ENCODE peak calls at places on chromosomes 12 and 14, in five cellular contexts. Z, T, L, W and C are unnamed samples.

GRCh38 chr12:79203103-79203502 is 338.5 kb downstream of the SYT1 start:
- DNase-seq in Z (no peak), T (no peak), L (peak; percentile 42), W (no peak), C (no peak)

GRCh38 chr12:13376627-13377373 is 180.3 kb downstream of the EMP1 start:
- DNase-seq in Z (no peak), T (no peak), L (peak; percentile 72), W (no peak), C (peak; percentile 2)

GRCh38 chr12:58074259-58074658 is 132.9 kb downstream of the ATP23 start:
- DNase-seq in Z (no peak), T (no peak), L (no peak), W (no peak), C (no peak)

GRCh38 chr14:94342334-94342934 is 19.3 kb upstream of the SERPINA6 start:
- DNase-seq in Z (no peak), T (no peak), L (peak; percentile 90), W (peak; percentile 82), C (no peak)

GRCh38 chr12:70876952-70877351 is 43.6 kb downstream of the PTPRR start:
- DNase-seq in Z (no peak), T (no peak), L (no peak), W (peak; percentile 2), C (no peak)

GRCh38 chr12:28027947-28028724 is 55.6 kb upstream of the PTHLH start:
- DNase-seq in Z (no peak), T (no peak), L (no peak), W (no peak), C (no peak)

GRCh38 chr14:45128963-45129629 is 5.2 kb downstream of the FKBP3 start:
- DNase-seq in Z (no peak), T (no peak), L (no peak), W (no peak), C (no peak)

GRCh38 chr14:95220663-95221231 is 63.4 kb upstream of the DICER1 start:
- DNase-seq in Z (no peak), T (no peak), L (no peak), W (no peak), C (peak; percentile 17)

GRCh38 chr14:74962493-74962892 is 7.1 kb upstream of the PGF start:
- DNase-seq in Z (no peak), T (no peak), L (no peak), W (no peak), C (no peak)

GRCh38 chr14:100031506-100032281 is 33.5 kb upstream of the EVL start:
- DNase-seq in Z (no peak), T (no peak), L (peak; percentile 91), W (no peak), C (no peak)

GRCh38 chr14:104881369-104881979 is 16.4 kb downstream of the CEP170B start:
- DNase-seq in Z (no peak), T (no peak), L (no peak), W (no peak), C (no peak)

GRCh38 chr12:95764848-95765247 is 25.7 kb downstream of the NTN4 start:
- DNase-seq in Z (no peak), T (no peak), L (no peak), W (no peak), C (no peak)

GRCh38 chr12:29517265-29517664 is 19.8 kb upstream of the OVCH1 start:
- DNase-seq in Z (no peak), T (no peak), L (peak; percentile 18), W (no peak), C (no peak)

GRCh38 chr12:98355933-98356332 is 159.5 kb upstream of the TMPO start:
- DNase-seq in Z (no peak), T (no peak), L (no peak), W (no peak), C (no peak)

GRCh38 chr12:106211973-106212372 is 35.8 kb downstream of the CKAP4 start:
- DNase-seq in Z (no peak), T (no peak), L (no peak), W (no peak), C (no peak)

GRCh38 chr12:49823951-49824350 is 4.3 kb downstream of the NCKAP5L start:
- DNase-seq in Z (no peak), T (no peak), L (no peak), W (no peak), C (no peak)

GRCh38 chr14:61051046-61051445 is 70.0 kb downstream of the SLC38A6 start:
- DNase-seq in Z (no peak), T (no peak), L (no peak), W (no peak), C (peak; percentile 40)

GRCh38 chr12:71503579-71504470 is 64.2 kb downstream of the LGR5 start:
- DNase-seq in Z (no peak), T (no peak), L (no peak), W (no peak), C (no peak)

GRCh38 chr12:685388-685787 is 22.1 kb upstream of the NINJ2 start:
- DNase-seq in Z (peak; percentile 88), T (no peak), L (peak; percentile 42), W (no peak), C (no peak)

GRCh38 chr12:123351349-123351748 is 13.3 kb downstream of the SBNO1 start:
- DNase-seq in Z (no peak), T (no peak), L (no peak), W (no peak), C (no peak)

GRCh38 chr14:99234366-99234765 is 37.6 kb downstream of the BCL11B start:
- DNase-seq in Z (no peak), T (no peak), L (no peak), W (no peak), C (no peak)

GRCh38 chr12:52207106-52207505 is 15.3 kb upstream of the KRT80 start:
- DNase-seq in Z (no peak), T (no peak), L (no peak), W (no peak), C (no peak)

GRCh38 chr12:104604070-104604994 is 147.6 kb downstream of the CHST11 start:
- DNase-seq in Z (peak; percentile 86), T (peak; percentile 82), L (peak; percentile 94), W (no peak), C (peak; percentile 16)

GRCh38 chr12:46693518-46693917 is 132.3 kb downstream of the SLC38A4 start:
- DNase-seq in Z (no peak), T (no peak), L (no peak), W (no peak), C (no peak)

GRCh38 chr12:91622981-91623380 is 440.4 kb upstream of the DCN start:
- DNase-seq in Z (no peak), T (no peak), L (no peak), W (no peak), C (no peak)

GRCh38 chr12:6837370-6838060 is 3.2 kb upstream of the GNB3 start:
- DNase-seq in Z (no peak), T (no peak), L (no peak), W (no peak), C (no peak)

GRCh38 chr12:51103977-51104376 is 20.6 kb upstream of the CSRNP2 start:
- DNase-seq in Z (no peak), T (no peak), L (no peak), W (no peak), C (no peak)

GRCh38 chr14:64400829-64401459 is 12.8 kb downstream of the MTHFD1 start:
- DNase-seq in Z (no peak), T (no peak), L (no peak), W (no peak), C (no peak)

DNA sequence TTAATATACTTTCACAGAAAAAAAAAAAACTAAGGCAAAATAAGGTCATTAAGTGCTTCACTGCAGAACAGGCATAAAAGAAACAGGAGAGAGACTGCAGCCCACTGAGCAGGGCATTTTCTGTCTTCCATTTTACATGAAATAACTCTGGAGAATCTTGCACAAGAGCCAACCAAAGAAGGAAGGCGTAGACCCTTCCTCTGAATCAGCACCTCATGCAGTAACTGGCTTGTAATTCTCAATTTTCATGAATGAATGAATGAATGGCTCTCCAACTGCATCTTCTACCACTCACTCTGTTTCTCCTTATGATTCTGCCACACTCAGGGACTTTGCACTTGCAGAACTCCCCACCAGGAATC is 102.0 kb upstream of the PPM1H start:
- DNase-seq in Z (no peak), T (no peak), L (no peak), W (no peak), C (no peak)
- TF ChIP-seq JUNB in Z (no peak), T (no peak), L (no peak), W (no peak), C (no peak)

DNA sequence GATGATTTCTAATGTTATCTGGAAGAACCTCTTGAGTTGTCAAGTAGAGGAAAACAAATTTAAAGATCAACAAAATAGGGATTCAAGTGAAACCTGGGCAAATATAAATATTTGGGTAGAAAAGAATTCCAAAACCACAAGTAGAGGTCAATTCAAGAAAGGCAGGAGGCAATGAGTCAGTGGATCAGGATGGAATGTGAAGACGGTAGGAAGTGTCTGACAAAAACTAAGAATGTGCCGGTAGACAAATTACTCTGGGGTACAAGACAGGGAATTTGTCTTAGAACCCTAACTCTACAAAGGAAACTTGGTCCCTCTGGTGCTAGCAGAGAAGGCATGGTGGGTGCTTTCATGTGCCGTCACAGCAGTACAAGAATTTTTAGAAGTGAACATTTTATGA is 13.6 kb downstream of the ABCD2 start:
- DNase-seq in Z (no peak), T (no peak), L (peak; percentile 14), W (no peak), C (peak; percentile 36)
- H3K27ac ChIP-seq in Z (no peak overlapping the region), T (no peak overlapping the region), L (no peak overlapping the region), W (no peak overlapping the region), C (no peak overlapping the region)

GRCh38 chr14:20499881-20500280 is 5.5 kb upstream of the RNASE10 start:
- DNase-seq in Z (no peak), T (no peak), L (no peak), W (no peak), C (no peak)
- TF ChIP-seq JUNB in Z (no peak), T (no peak), L (no peak), W (no peak), C (no peak)

GRCh38 chr12:114683709-114684097 is 272 bp downstream of the TBX3 start:
- DNase-seq in Z (no peak), T (no peak), L (no peak), W (no peak), C (peak; percentile 59)

GRCh38 chr12:114685320-114685781 is 1.4 kb upstream of the TBX3 start:
- DNase-seq in Z (no peak), T (no peak), L (no peak), W (no peak), C (peak; percentile 37)

GRCh38 chr12:114682920-114683708 is 861 bp downstream of the TBX3 start:
- DNase-seq in Z (no peak), T (no peak), L (peak; percentile 50), W (no peak), C (no peak)

GRCh38 chr12:114684870-114685273 is 897 bp upstream of the TBX3 start:
- DNase-seq in Z (no peak), T (no peak), L (no peak), W (no peak), C (no peak)

DNA sequence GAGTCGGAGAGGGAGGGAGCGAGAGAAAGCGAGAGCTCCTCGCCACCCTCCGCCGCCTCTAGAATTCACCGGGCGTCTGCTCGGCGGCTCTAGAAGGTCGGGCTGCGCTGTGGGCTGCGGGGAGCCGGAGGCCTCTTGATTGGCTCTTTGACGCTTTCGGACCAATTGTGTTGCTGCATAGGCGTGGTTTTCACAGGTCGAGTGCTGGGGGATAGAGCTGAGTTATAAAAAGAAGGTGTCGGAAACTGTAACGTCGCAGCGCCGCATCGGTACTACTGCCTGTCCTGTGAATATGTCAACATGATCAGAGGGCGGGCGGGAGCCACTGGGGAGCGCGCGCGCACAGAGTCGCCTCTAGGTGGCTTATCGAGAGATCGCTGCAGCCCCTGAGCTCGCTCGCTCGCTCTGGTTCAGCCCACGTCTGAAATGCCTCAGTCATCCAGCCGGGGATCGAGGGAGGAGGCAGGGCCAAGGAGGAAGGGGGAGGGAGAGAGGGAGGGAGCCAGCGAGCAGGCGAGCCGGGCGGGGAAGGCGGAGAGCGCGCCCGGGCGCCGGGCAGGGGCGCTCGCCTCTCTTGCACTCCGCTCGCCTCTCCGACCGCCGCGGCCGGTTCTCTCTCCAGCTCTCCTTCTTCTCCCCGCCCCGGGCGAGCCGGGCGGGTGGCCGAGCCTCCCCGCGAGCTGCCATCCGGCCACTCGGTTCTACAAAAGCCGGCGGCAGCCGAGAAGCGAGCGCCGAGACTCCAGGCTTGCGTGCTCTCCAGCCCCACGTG is at the start of gene TBX3:
- DNase-seq in Z (no peak), T (peak; percentile 91), L (peak; percentile 100), W (peak; percentile 98), C (peak; percentile 96)
- H3K27ac ChIP-seq in Z (no peak within 1 kb of the TSS), T (peak within 1 kb of the TSS; percentile 4), L (peak within 1 kb of the TSS; percentile 100), W (peak within 1 kb of the TSS; percentile 96), C (no peak within 1 kb of the TSS)